ENCODE peak calls at places on chromosomes 4 and X, in nine cellular contexts. M, O, T, P, Z, G, C, D and J are unnamed samples.

GRCh38 chrX:36721990-36722389 is 286.2 kb upstream of the FAM47C start:
- DNase-seq in G (no peak), M (no peak), P (no peak), O (no peak), T (no peak), Z (no peak), D (no peak), C (no peak), J (no peak)

GRCh38 chr4:186726440-186727148 is 2.9 kb upstream of the FAT1 start:
- DNase-seq in T (peak), Z (no peak), G (peak), C (no peak), O (peak), M (no peak), P (peak), D (no peak), J (peak)

GRCh38 chrX:123525131-123525725 is 207.6 kb downstream of the THOC2 start:
- DNase-seq in Z (no peak), P (no peak), M (no peak), C (no peak), G (no peak), D (peak), T (peak), O (no peak), J (no peak)

GRCh38 chr4:2285665-2286381 is 23.9 kb upstream of the MXD4 start:
- DNase-seq in D (no peak), C (no peak), P (no peak), G (peak), T (no peak), M (no peak), Z (no peak), O (peak), J (no peak)

GRCh38 chr4:155602351-155603140 is 64.1 kb upstream of the GUCY1A1 start:
- DNase-seq in T (no peak), D (no peak), Z (no peak), G (no peak), O (no peak), M (no peak), C (no peak), P (no peak), J (no peak)

GRCh38 chr4:168848112-168848511 is 161.9 kb downstream of the CBR4 start:
- DNase-seq in C (no peak), T (no peak), G (no peak), Z (no peak), M (no peak), D (no peak), P (no peak), O (peak), J (no peak)

GRCh38 chr4:41369680-41370079 is 113.0 kb downstream of the UCHL1 start:
- DNase-seq in G (no peak), O (no peak), Z (no peak), T (peak), M (no peak), C (no peak), P (no peak), D (peak), J (peak)

GRCh38 chr4:79900182-79900581 is 172.8 kb downstream of the ANTXR2 start:
- DNase-seq in Z (no peak), P (no peak), T (no peak), C (no peak), O (no peak), M (no peak), G (no peak), D (no peak), J (no peak)

GRCh38 chr4:20839957-20840356 is 139.7 kb downstream of the PACRGL start:
- DNase-seq in M (no peak), Z (no peak), P (peak), O (no peak), G (no peak), C (no peak), D (no peak), T (peak), J (no peak)

GRCh38 chrX:1466971-1467561 is 14.4 kb upstream of the ASMTL start:
- DNase-seq in D (peak), O (no peak), Z (peak), G (no peak), M (peak), T (no peak), P (no peak), C (no peak), J (peak)

GRCh38 chr4:24774452-24774851 is 20.9 kb upstream of the SOD3 start:
- DNase-seq in C (no peak), O (no peak), M (no peak), G (no peak), Z (no peak), P (peak), T (no peak), D (no peak), J (no peak)

GRCh38 chr4:7327341-7327885 is 107.3 kb downstream of the PSAPL1 start:
- DNase-seq in O (no peak), Z (no peak), C (no peak), M (no peak), T (no peak), P (no peak), G (peak), D (no peak), J (no peak)

GRCh38 chr4:41791557-41791956 is 43.0 kb upstream of the PHOX2B start:
- DNase-seq in T (no peak), D (no peak), G (no peak), M (no peak), C (no peak), O (no peak), P (no peak), Z (no peak), J (no peak)

GRCh38 chrX:76971393-76972376 is 475.5 kb upstream of the FGF16 start:
- DNase-seq in Z (no peak), P (no peak), C (no peak), D (peak), M (no peak), G (no peak), T (no peak), O (no peak), J (no peak)

GRCh38 chr4:18568600-18568999 is 547.0 kb upstream of the LCORL start:
- DNase-seq in C (no peak), T (no peak), P (peak), Z (no peak), M (no peak), G (no peak), O (no peak), D (no peak), J (no peak)

GRCh38 chr4:144583658-144584057 is 62.3 kb upstream of the HHIP start:
- DNase-seq in O (no peak), M (no peak), P (no peak), G (no peak), C (no peak), T (peak), Z (no peak), D (no peak), J (no peak)

GRCh38 chrX:47579537-47579936 is 2.7 kb upstream of the TIMP1 start:
- DNase-seq in O (no peak), G (peak), T (peak), P (peak), C (no peak), Z (no peak), D (peak), M (peak), J (no peak)

GRCh38 chrX:136768469-136769084 is 12.2 kb downstream of the ARHGEF6 start:
- DNase-seq in P (peak), O (peak), T (peak), Z (peak), M (no peak), G (peak), D (peak), C (no peak), J (no peak)

GRCh38 chr4:162498168-162498567 is 334.4 kb upstream of the FSTL5 start:
- DNase-seq in D (no peak), P (no peak), C (no peak), Z (no peak), G (no peak), O (no peak), T (no peak), M (no peak), J (no peak)

GRCh38 chr4:152352215-152352614 is 183.7 kb downstream of the FBXW7 start:
- DNase-seq in O (no peak), M (no peak), P (no peak), D (no peak), C (no peak), Z (no peak), G (no peak), T (no peak), J (no peak)

GRCh38 chr4:152348670-152349069 is 187.2 kb downstream of the FBXW7 start:
- DNase-seq in G (no peak), Z (no peak), T (no peak), O (no peak), M (no peak), P (no peak), C (no peak), D (no peak), J (peak)

GRCh38 chr4:152346979-152347378 is 188.9 kb downstream of the FBXW7 start:
- DNase-seq in O (no peak), Z (no peak), T (no peak), M (no peak), C (no peak), G (no peak), P (no peak), D (no peak), J (no peak)

GRCh38 chr4:152352645-152353116 is 183.2 kb downstream of the FBXW7 start:
- DNase-seq in Z (peak), G (no peak), D (peak), O (peak), T (peak), M (peak), P (peak), C (no peak), J (peak)

DNA sequence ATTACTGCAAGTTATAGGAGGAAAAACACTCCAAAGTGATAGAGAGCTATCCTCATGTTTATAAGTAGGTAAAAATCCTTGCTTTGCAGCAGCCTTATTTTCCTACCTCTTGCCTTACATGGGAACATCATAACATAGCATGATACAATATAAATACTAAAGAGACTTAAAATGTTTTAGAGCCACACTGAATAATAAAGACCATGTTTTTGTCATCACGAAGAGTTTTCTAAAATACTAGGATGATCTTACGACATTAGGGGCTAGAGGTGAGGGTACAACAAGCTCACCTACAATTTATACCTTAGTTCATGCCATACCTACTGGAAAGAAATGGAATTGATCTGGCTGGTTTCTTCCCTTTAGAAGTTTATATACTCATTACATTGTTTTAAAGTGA is 184.8 kb downstream of the FBXW7 start:
- DNase-seq in G (no peak), C (no peak), T (no peak), M (no peak), P (no peak), O (no peak), Z (no peak), D (no peak), J (no peak)
- H3K4me3 ChIP-seq in G (peak), C (no peak), T (peak), M (peak), P (peak), O (peak), Z (peak), D (no peak), J (no peak)

DNA sequence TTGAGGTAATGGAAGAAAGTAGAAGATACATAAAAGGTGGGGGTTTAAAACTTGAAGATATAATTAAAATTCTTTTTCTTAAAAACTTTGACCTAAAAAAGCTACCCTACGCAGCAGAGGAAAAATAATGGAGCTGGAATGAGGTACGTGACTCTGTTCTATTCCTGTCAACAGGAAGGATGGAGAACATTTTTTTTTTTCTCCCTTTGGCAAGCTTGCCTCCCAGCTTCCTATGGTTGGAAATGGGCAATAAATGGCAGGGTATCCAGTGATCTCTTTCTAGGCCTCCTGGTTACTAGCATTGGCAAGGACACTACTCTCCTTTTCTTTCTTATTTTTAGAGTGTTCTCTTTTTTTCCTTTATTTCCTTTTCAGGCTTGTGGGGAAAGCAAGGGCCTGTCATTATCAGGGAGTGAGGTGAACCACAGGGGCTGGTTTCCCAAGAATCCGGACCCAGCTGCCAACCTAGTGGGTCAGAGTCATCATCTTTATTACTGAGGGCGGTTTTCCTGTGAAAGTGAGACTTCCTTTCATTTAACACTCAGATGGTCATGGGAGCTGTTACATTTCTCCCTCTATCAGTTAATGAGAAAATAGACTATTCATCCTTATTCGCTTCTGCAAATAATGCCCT is 224.6 kb downstream of the SPRY1 start:
- DNase-seq in C (no peak), P (no peak), T (peak), G (no peak), Z (no peak), D (no peak), M (peak), O (no peak), J (no peak)
- H3K4me3 ChIP-seq in C (no peak), P (no peak), T (no peak), G (no peak), Z (no peak), D (no peak), M (no peak), O (no peak), J (no peak)

GRCh38 chr4:156686120-156686519 is 285.5 kb downstream of the PDGFC start:
- DNase-seq in T (peak), M (no peak), Z (no peak), O (no peak), G (no peak), D (no peak), C (no peak), P (peak), J (no peak)
- H3K4me3 ChIP-seq in T (no peak), M (no peak), Z (no peak), O (no peak), G (no peak), D (no peak), C (no peak), P (no peak), J (no peak)

DNA sequence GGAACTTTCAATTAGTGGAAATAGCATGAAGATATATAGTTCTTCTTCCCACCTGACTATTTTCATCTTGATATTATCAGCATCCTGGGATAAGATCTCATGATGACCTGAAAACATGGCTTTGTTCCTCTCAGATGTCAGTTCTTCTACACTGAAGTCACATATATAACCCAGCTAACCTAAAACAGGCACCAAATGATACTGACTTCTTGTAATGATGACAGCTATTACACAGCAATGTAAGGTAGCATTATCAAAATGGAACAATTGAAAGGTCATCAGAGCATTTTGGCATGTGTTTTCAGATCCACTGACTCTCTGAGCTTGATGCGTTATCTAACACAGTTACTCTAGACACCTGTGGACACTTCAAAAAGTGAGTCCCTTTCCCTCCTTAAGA is 469.9 kb downstream of the INPP4B start:
- DNase-seq in D (no peak), Z (no peak), O (no peak), M (no peak), T (no peak), C (no peak), G (no peak), P (no peak), J (no peak)
- H3K4me3 ChIP-seq in D (no peak), Z (no peak), O (no peak), M (no peak), T (no peak), C (no peak), G (no peak), P (no peak), J (no peak)

GRCh38 chrX:49042581-49043219 is 457 bp downstream of the TFE3 start:
- DNase-seq in C (no peak), G (no peak), Z (no peak), T (no peak), P (no peak), D (peak), M (no peak), O (no peak), J (no peak)

GRCh38 chrX:49039598-49040375 is 3.4 kb downstream of the TFE3 start:
- DNase-seq in G (peak), T (peak), M (peak), C (no peak), D (peak), P (peak), O (peak), Z (no peak), J (peak)

GRCh38 chrX:49037883-49038475 is 5.2 kb downstream of the TFE3 start:
- DNase-seq in D (no peak), O (no peak), P (no peak), G (no peak), C (no peak), T (peak), M (no peak), Z (no peak), J (no peak)

GRCh38 chrX:49041683-49042529 is 1.3 kb downstream of the TFE3 start:
- DNase-seq in T (peak), G (no peak), C (no peak), D (peak), P (peak), M (no peak), Z (no peak), O (no peak), J (no peak)

GRCh38 chrX:49040376-49040955 is 2.7 kb downstream of the TFE3 start:
- DNase-seq in T (no peak), O (no peak), C (no peak), M (no peak), G (no peak), P (no peak), D (no peak), Z (no peak), J (no peak)
- H3K4me3 ChIP-seq in T (peak), O (peak), C (no peak), M (peak), G (peak), P (no peak), D (no peak), Z (no peak), J (no peak)

DNA sequence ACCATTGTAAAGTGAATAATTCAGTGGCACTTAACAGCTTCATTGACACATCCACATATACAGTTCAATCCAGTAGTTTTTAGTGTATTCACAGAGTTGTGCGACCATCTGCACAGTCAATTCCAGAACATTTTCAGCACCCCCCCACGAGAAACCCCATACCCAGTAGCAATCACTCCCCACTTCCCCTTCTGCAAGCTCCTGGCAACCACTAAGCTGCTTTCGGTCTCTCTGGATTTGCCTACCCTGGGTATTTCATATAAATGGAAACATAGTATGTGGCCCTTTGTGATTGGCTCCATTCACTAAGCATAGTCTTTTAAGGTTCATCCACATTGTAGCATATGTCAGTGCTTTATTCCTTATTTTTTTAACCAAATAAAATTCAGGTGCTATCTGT is 10.0 kb downstream of the MSL3 start:
- DNase-seq in O (no peak), P (no peak), M (no peak), Z (peak), G (no peak), C (no peak), T (no peak), D (peak), J (no peak)
- H3K4me3 ChIP-seq in O (no peak), P (no peak), M (no peak), Z (no peak), G (no peak), C (no peak), T (no peak), D (no peak), J (no peak)

GRCh38 chr4:159229164-159229563 is 126.3 kb downstream of the RAPGEF2 start:
- DNase-seq in M (no peak), G (no peak), O (no peak), D (no peak), P (peak), C (no peak), Z (no peak), T (peak), J (no peak)
- H3K4me3 ChIP-seq in M (peak), G (no peak), O (no peak), D (no peak), P (peak), C (no peak), Z (no peak), T (peak), J (no peak)